ENCODE peak calls at places on chromosomes 2 and 18, in five cellular contexts. Q is breast epithelium, H is HCT116, K is A549, D is cardiac muscle cell. E is an unnamed sample. For H3K9me3, the result is how much of the 10 kb centered on the place peaks cover.

GRCh38 chr2:9313443-9313842 is 106.8 kb downstream of the ASAP2 start:
- DNase-seq in D (peak), K (no peak), Q (no peak), H (peak), E (no peak)

GRCh38 chr2:180474716-180475115 is 467.6 kb upstream of the CWC22 start:
- DNase-seq in H (no peak), K (no peak), D (no peak), Q (no peak), E (no peak)

GRCh38 chr2:201130524-201131186 is 14.7 kb downstream of the CFLAR start:
- DNase-seq in H (no peak), K (peak), Q (no peak), D (peak), E (no peak)

GRCh38 chr2:75424936-75425619 is 135.7 kb downstream of the EVA1A start:
- DNase-seq in K (peak), H (no peak), Q (no peak), D (peak), E (peak)

GRCh38 chr2:66962625-66963207 is 434.4 kb upstream of the ETAA1 start:
- DNase-seq in Q (no peak), H (no peak), D (no peak), K (no peak), E (peak)

GRCh38 chr2:30777662-30778505 is 29.4 kb downstream of the CAPN13 start:
- DNase-seq in K (no peak), Q (no peak), D (no peak), H (no peak), E (no peak)

GRCh38 chr2:223580951-223581350 is 21.2 kb downstream of the SCG2 start:
- DNase-seq in K (peak), D (peak), H (no peak), Q (no peak), E (peak)

GRCh38 chr2:221539246-221539645 is 32.9 kb downstream of the EPHA4 start:
- DNase-seq in Q (no peak), H (no peak), D (no peak), K (no peak), E (no peak)

GRCh38 chr2:16635796-16636699 is 29.6 kb downstream of the CYRIA start:
- DNase-seq in H (no peak), Q (no peak), D (peak), K (no peak), E (peak)

GRCh38 chr18:62612246-62612645 is 89.4 kb downstream of the ZCCHC2 start:
- DNase-seq in H (no peak), D (no peak), K (no peak), Q (no peak), E (no peak)

GRCh38 chr18:48605408-48605845 is 66.6 kb downstream of the CTIF start:
- DNase-seq in K (peak), Q (no peak), D (peak), H (peak), E (peak)

GRCh38 chr2:20992201-20992711 is 51.6 kb downstream of the APOB start:
- DNase-seq in D (peak), H (no peak), K (peak), Q (no peak), E (peak)

GRCh38 chr2:151032741-151033152 is 228.9 kb downstream of the RBM43 start:
- DNase-seq in Q (no peak), H (no peak), D (peak), K (no peak), E (no peak)

GRCh38 chr2:41880561-41881243 is 167.1 kb upstream of the PKDCC start:
- DNase-seq in K (no peak), D (peak), Q (no peak), H (no peak), E (no peak)

GRCh38 chr2:9206991-9207640 is 504 bp downstream of the ASAP2 start:
- DNase-seq in D (peak), H (no peak), K (peak), Q (no peak), E (peak)

GRCh38 chr2:219368690-219369108 is 19.0 kb downstream of the DNPEP start:
- DNase-seq in H (no peak), D (peak), K (peak), Q (peak), E (no peak)

GRCh38 chr18:27366151-27366550 is 181.0 kb upstream of the CHST9 start:
- DNase-seq in H (no peak), D (no peak), K (no peak), Q (no peak), E (no peak)

GRCh38 chr2:24834733-24835395 is 41.6 kb downstream of the CENPO start:
- DNase-seq in H (no peak), D (no peak), Q (no peak), K (no peak), E (no peak)

GRCh38 chr2:189648846-189649529 is 12.3 kb upstream of the ASNSD1 start:
- DNase-seq in D (peak), K (no peak), H (no peak), Q (no peak), E (no peak)

GRCh38 chr2:39664478-39664877 is 1.2 kb upstream of the TMEM178A start:
- DNase-seq in H (no peak), D (no peak), K (no peak), Q (no peak), E (no peak)

DNA sequence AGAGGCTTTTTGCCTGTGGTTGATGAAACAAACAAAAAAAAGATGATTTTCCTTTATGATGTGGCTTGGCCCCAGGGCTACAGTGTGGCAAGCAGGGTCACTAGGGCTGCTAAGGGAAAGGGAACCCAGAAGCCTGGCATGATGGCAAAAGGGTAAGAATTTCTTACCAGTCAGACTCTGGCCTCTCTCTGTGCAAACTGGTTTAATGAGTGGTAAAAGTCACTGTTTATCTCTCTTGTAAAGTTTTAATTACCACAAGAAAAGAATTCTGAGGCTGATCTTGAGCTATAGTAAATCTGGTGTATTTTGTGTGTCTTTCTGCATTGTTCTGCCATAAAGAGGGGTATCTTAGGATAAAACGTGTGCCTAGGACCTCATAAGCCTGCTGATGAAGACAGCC is 275.4 kb downstream of the STK39 start:
- DNase-seq in H (no peak), D (no peak), K (no peak), Q (no peak), E (no peak)
- H3K9me3 ChIP-seq in H (under half), D (under half), K (under half), Q (under half), E (under half)

GRCh38 chr2:233563663-233564430 is 2.7 kb downstream of the USP40 start:
- DNase-seq in K (no peak), H (no peak), D (no peak), Q (no peak), E (no peak)
- H3K4me3 ChIP-seq in K (no peak), H (no peak), D (no peak), Q (no peak), E (no peak)

GRCh38 chr18:44343570-44343969 is 337.1 kb upstream of the SETBP1 start:
- DNase-seq in D (no peak), Q (no peak), K (no peak), H (no peak), E (no peak)

GRCh38 chr18:44342946-44343345 is 337.7 kb upstream of the SETBP1 start:
- DNase-seq in D (no peak), K (no peak), H (no peak), Q (no peak), E (no peak)

GRCh38 chr18:44342167-44342566 is 338.5 kb upstream of the SETBP1 start:
- DNase-seq in H (no peak), D (no peak), K (no peak), Q (no peak), E (no peak)

DNA sequence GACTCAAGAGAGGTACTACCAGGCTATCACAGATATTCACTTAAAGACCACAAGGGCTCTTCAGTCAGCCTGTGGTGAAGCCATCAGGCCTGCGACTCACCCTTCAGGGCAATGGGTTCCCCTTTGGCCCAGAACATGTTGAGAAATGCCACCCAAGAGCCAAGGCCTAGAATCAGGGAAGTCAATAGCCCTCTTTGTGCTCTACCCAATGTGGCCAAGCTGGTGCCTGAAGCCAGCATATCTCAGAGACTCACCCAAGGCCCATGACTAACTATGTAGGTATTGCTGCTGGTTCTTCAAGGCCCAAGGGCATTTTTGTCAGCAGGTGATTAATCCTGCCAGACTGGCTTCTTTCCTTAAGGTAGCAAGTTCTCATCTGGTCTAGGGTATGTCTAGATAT is 338.9 kb upstream of the SETBP1 start:
- DNase-seq in Q (peak), K (no peak), D (no peak), H (no peak), E (no peak)
- H3K9me3 ChIP-seq in Q (under half), K (under half), D (under half), H (under half), E (under half)

DNA sequence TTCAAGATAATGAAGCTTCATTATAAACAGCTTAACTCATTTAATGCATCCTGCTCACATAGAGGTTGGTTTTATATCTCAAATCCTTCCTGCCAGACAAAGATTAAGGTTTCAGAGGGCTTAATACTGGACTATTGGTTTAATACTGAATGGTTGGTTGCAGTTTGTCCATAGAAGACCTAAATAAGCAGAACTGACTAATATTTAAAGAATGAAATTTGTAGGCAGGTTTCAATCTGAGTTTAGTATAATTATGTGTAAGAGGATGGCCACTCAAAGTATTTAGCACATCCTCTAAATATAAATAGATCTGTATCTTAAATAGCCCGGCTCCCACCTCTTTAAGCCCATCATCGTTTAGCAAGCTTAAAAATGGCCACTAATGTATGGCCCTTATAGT is 92.5 kb downstream of the EPB41L5 start:
- DNase-seq in H (no peak), Q (no peak), K (no peak), D (no peak), E (no peak)
- H3K4me3 ChIP-seq in H (no peak), Q (no peak), K (no peak), D (no peak), E (no peak)

GRCh38 chr2:2570360-2570759 is 239.3 kb upstream of the MYT1L start:
- DNase-seq in H (no peak), K (no peak), Q (no peak), D (no peak), E (no peak)

GRCh38 chr2:2568411-2568810 is 237.3 kb upstream of the MYT1L start:
- DNase-seq in Q (no peak), K (no peak), D (no peak), H (no peak), E (no peak)

GRCh38 chr2:2569306-2569705 is 238.2 kb upstream of the MYT1L start:
- DNase-seq in Q (no peak), H (no peak), D (no peak), K (no peak), E (no peak)

GRCh38 chr2:2570871-2571270 is 239.8 kb upstream of the MYT1L start:
- DNase-seq in Q (no peak), H (no peak), K (no peak), D (no peak), E (no peak)

DNA sequence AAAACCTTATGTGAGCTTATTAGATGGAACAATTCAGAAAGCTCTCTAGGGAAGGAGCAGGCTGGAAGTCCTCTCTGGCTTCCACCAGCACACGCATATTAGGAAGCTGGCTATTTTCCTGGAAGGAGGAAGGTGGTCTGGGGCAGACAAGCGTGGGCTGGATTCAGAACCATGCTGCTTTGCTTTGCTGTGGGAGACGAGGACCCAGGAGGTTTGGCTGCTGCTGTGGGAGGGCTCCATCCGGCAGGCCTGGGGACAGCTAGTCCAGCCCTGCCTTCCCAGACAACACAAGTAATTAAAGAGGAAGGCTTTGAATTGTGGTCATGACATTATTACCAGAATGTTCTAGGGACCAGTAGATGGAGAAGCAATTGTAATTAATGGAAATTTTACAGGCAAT is 238.8 kb upstream of the MYT1L start:
- DNase-seq in Q (no peak), H (no peak), K (no peak), D (no peak), E (no peak)
- H3K9me3 ChIP-seq in Q (under half), H (under half), K (under half), D (under half), E (under half)